ENCODE peak calls at places on chromosomes 12 and 14, in six cellular contexts. B, S, C, V, Q and N are unnamed samples.
A peak's percentile ranks its signal among the peaks of the same experiment; 100 is the strongest.

GRCh38 chr12:54082402-54082892 is 28.8 kb downstream of the HOXC4 start:
- DNase-seq in B (no peak), S (peak; percentile 43), C (no peak), V (no peak), Q (no peak), N (no peak)

GRCh38 chr12:4044736-4045432 is 171.7 kb upstream of the PARP11 start:
- DNase-seq in B (no peak), S (no peak), C (no peak), V (no peak), Q (no peak), N (no peak)

GRCh38 chr14:26606729-26607128 is 8.9 kb upstream of the NOVA1 start:
- DNase-seq in B (no peak), S (no peak), C (no peak), V (no peak), Q (no peak), N (no peak)

GRCh38 chr14:96385385-96385784 is 6.5 kb upstream of the AK7 start:
- DNase-seq in B (no peak), S (no peak), C (no peak), V (no peak), Q (no peak), N (no peak)

GRCh38 chr12:26846419-26846818 is 13.4 kb upstream of the ITPR2 start:
- DNase-seq in B (no peak), S (no peak), C (no peak), V (no peak), Q (no peak), N (no peak)

GRCh38 chr12:119461815-119462214 is 127.3 kb downstream of the CCDC60 start:
- DNase-seq in B (no peak), S (no peak), C (no peak), V (no peak), Q (no peak), N (no peak)

GRCh38 chr14:73958591-73958990 is 8.5 kb downstream of the COQ6 start:
- DNase-seq in B (no peak), S (no peak), C (no peak), V (no peak), Q (no peak), N (no peak)

GRCh38 chr12:5063149-5063548 is 19.5 kb downstream of the KCNA5 start:
- DNase-seq in B (no peak), S (no peak), C (no peak), V (no peak), Q (no peak), N (no peak)

GRCh38 chr12:47305464-47305863 is 225.7 kb upstream of the AMIGO2 start:
- DNase-seq in B (no peak), S (no peak), C (no peak), V (no peak), Q (no peak), N (no peak)

GRCh38 chr12:47828008-47828966 is 8.6 kb upstream of the HDAC7 start:
- DNase-seq in B (no peak), S (no peak), C (no peak), V (no peak), Q (no peak), N (no peak)

GRCh38 chr12:12353807-12354206 is 3.1 kb upstream of the BORCS5 start:
- DNase-seq in B (no peak), S (peak; percentile 59), C (no peak), V (no peak), Q (no peak), N (no peak)

GRCh38 chr12:12350868-12351463 is 924 bp upstream of the MANSC1 start:
- DNase-seq in B (no peak), S (no peak), C (peak; percentile 97), V (no peak), Q (no peak), N (no peak)

GRCh38 chr12:12353276-12353675 is 3.2 kb upstream of the MANSC1 start:
- DNase-seq in B (no peak), S (no peak), C (no peak), V (no peak), Q (no peak), N (no peak)

GRCh38 chr12:12349711-12350665 is at the start of gene MANSC1:
- DNase-seq in B (peak; percentile 58), S (peak; percentile 58), C (peak; percentile 24), V (peak; percentile 64), Q (no peak), N (peak; percentile 70)
- TF ChIP-seq MYC in B (no peak), S (no peak), C (peak; percentile 64), V (peak; percentile 38), Q (no peak), N (peak; percentile 16)

GRCh38 chr14:64990291-64990690 is 3.6 kb downstream of the FNTB start:
- DNase-seq in B (no peak), S (no peak), C (no peak), V (no peak), Q (no peak), N (peak; percentile 36)

GRCh38 chr14:64992328-64992885 is 5.7 kb downstream of the FNTB start:
- DNase-seq in B (no peak), S (no peak), C (no peak), V (no peak), Q (no peak), N (peak; percentile 68)

GRCh38 chr14:64983439-64984310 is 3.0 kb upstream of the FNTB start:
- DNase-seq in B (peak; percentile 55), S (peak; percentile 29), C (peak; percentile 45), V (peak; percentile 76), Q (no peak), N (peak; percentile 75)

GRCh38 chr14:64990939-64991338 is 4.2 kb downstream of the FNTB start:
- DNase-seq in B (no peak), S (no peak), C (no peak), V (no peak), Q (no peak), N (no peak)

DNA sequence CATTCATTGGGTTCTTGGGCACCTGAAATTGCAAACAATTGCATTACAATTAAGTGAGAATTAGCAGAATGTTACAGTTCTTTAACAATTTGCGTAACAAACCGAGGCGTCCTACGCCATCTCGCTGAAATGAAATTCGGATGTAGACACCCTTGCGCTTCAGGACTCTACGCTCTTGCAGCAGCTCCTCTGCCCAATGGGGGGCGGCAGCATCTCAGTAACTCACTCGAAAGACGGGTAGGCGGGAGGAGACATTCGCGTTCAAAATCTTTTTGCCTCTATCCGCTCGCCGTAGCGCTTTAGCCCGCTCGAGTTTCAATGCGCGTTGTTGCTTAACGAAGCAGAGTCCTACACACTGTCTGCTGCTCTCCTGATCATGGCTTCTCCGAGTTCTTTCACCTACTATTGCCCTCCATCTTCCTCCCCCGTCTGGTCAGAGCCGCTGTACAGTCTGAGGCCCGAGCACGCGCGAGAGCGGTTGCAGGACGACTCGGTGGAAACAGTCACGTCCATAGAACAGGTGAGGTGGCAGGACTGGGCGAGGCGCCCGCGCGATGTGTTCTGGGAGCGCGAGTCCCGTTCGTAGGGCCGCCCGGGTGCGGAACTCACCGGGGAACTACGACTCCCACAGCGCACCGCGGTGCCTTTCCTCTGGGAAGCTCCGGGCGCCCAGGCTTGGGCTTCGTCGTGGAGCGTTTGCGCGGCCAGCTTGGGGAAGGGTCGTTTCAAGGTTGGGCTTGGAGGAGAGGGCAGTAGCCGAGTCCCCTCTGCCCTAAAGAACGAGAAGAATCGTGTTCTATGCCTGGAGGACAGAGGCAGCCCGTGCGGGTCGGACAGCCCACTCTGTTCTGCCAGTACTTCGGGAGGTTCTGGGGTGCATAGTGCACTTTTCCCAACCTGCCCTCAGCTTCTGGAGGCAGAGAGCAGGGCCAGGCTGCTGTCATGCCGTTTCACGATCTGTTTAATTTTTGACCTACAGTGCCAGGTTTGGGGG is at the start of gene FNTB:
- DNase-seq in B (peak; percentile 98), S (peak; percentile 89), C (peak; percentile 92), V (peak; percentile 98), Q (peak; percentile 94), N (peak; percentile 97)
- TF ChIP-seq POLR2A in B (peak; percentile 56), S (peak; percentile 84), C (peak; percentile 86), V (peak; percentile 43), Q (peak; percentile 82), N (peak; percentile 69)

DNA sequence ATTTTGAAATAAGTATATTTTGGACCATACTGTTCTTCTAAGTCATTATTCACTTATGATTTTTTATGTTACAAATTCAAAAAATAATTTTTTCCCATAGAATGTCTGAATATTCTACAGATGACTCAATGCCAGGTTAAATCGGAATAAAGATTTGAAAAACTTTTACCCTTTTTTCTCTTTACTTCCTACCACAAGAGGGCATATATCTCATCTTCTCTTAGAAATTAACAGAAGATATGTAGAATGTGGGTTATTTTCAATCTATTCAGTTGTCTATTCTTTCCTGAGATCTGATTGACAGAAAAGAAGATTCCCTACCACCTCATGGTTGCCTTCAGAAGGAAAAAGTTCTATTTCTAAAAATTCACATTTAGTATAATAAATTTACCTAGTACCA is 53.0 kb upstream of the KITLG start:
- DNase-seq in B (no peak), S (no peak), C (no peak), V (peak; percentile 8), Q (no peak), N (no peak)
- TF ChIP-seq MAX in B (no peak), S (no peak), C (no peak), V (no peak), Q (no peak), N (no peak)

GRCh38 chr12:10982244-10982643 is 4.5 kb downstream of the TAS2R50 start:
- DNase-seq in B (no peak), S (no peak), C (no peak), V (no peak), Q (peak; percentile 21), N (no peak)
- TF ChIP-seq MYC in B (no peak), S (no peak), C (no peak), V (no peak), Q (no peak), N (no peak)

GRCh38 chr14:24159777-24160498 is 1.1 kb upstream of the IRF9 start:
- DNase-seq in B (no peak), S (no peak), C (no peak), V (no peak), Q (no peak), N (no peak)
- TF ChIP-seq POLR2A in B (no peak), S (no peak), C (no peak), V (no peak), Q (peak; percentile 41), N (no peak)

GRCh38 chr12:124686885-124687694 is 119.7 kb upstream of the NCOR2 start:
- DNase-seq in B (no peak), S (no peak), C (no peak), V (no peak), Q (no peak), N (no peak)
- TF ChIP-seq MAX in B (no peak), S (no peak), C (no peak), V (no peak), Q (no peak), N (no peak)

GRCh38 chr12:14892726-14893442 is 7.2 kb upstream of the MGP start:
- DNase-seq in B (no peak), S (no peak), C (peak; percentile 5), V (no peak), Q (no peak), N (peak; percentile 5)
- TF ChIP-seq MYC in B (no peak), S (no peak), C (no peak), V (no peak), Q (no peak), N (no peak)

DNA sequence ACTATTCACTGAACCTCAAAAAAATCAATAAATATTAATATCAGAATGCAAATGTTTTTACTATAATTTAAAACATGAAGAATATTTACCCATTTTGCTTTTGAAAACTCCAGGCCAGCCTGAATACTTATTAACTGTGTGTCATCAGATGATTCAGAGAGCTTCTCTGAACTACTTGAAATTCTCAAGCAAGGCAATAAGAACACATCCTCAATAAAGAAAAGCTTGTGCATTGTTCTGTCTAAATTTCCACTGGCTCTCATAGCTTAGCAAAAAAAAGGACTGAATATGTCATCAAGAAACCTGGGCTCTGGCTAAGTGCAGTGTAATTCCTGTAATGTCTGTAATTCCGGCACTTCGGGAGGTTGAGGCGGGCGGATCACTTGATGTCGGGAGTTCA is 194.1 kb downstream of the BTG1 start:
- DNase-seq in B (peak; percentile 6), S (no peak), C (no peak), V (no peak), Q (no peak), N (no peak)
- TF ChIP-seq POLR2A in B (no peak), S (no peak), C (no peak), V (no peak), Q (no peak), N (no peak)